ENCODE peak calls at places on chromosomes 11 and 22, in ten cellular contexts. B, D, Z, T, U, X, H, L, C and F are unnamed samples.

GRCh38 chr11:123300874-123301695 is 106.0 kb upstream of the CLMP start:
- DNase-seq in B (no peak), D (no peak), Z (peak), T (peak), U (no peak), X (no peak), H (no peak), L (peak), C (no peak), F (peak)

GRCh38 chr11:44133335-44133946 is 38.0 kb downstream of the EXT2 start:
- DNase-seq in B (no peak), D (peak), Z (no peak), T (peak), U (no peak), X (peak), H (no peak), L (peak), C (peak), F (no peak)

GRCh38 chr11:67697846-67698245 is 23.4 kb upstream of the ALDH3B2 start:
- DNase-seq in B (no peak), D (no peak), Z (no peak), T (no peak), U (no peak), X (no peak), H (no peak), L (no peak), C (no peak), F (no peak)

GRCh38 chr22:50206599-50206998 is 5.8 kb downstream of the SELENOO start:
- DNase-seq in B (no peak), D (peak), Z (no peak), T (peak), U (peak), X (peak), H (no peak), L (no peak), C (no peak), F (no peak)

GRCh38 chr11:118607401-118608267 is at the start of gene PHLDB1:
- DNase-seq in B (peak), D (peak), Z (no peak), T (peak), U (peak), X (peak), H (peak), L (peak), C (peak), F (peak)

GRCh38 chr22:45572444-45572843 is 69.8 kb downstream of the FBLN1 start:
- DNase-seq in B (no peak), D (no peak), Z (no peak), T (peak), U (no peak), X (no peak), H (no peak), L (no peak), C (no peak), F (peak)

GRCh38 chr11:128095459-128096096 is 491.8 kb downstream of the ETS1 start:
- DNase-seq in B (no peak), D (no peak), Z (peak), T (peak), U (no peak), X (no peak), H (no peak), L (peak), C (no peak), F (peak)

GRCh38 chr11:10265936-10266335 is 28.1 kb downstream of the SBF2 start:
- DNase-seq in B (no peak), D (no peak), Z (no peak), T (no peak), U (no peak), X (no peak), H (no peak), L (no peak), C (no peak), F (no peak)

GRCh38 chr11:845872-846271 is 3.2 kb downstream of the TSPAN4 start:
- DNase-seq in B (no peak), D (no peak), Z (no peak), T (peak), U (no peak), X (no peak), H (no peak), L (peak), C (no peak), F (no peak)

GRCh38 chr11:47415949-47416472 is 7.6 kb downstream of the SLC39A13 start:
- DNase-seq in B (peak), D (peak), Z (peak), T (peak), U (peak), X (no peak), H (no peak), L (peak), C (peak), F (peak)

GRCh38 chr11:15127341-15127740 is 12.6 kb downstream of the INSC start:
- DNase-seq in B (no peak), D (no peak), Z (no peak), T (peak), U (no peak), X (no peak), H (no peak), L (peak), C (no peak), F (no peak)

GRCh38 chr11:62928011-62928410 is 6.8 kb upstream of the CHRM1 start:
- DNase-seq in B (no peak), D (peak), Z (no peak), T (no peak), U (no peak), X (peak), H (no peak), L (no peak), C (no peak), F (no peak)

GRCh38 chr11:3104051-3104714 is 47.0 kb upstream of the CARS1 start:
- DNase-seq in B (no peak), D (no peak), Z (no peak), T (no peak), U (peak), X (peak), H (peak), L (no peak), C (no peak), F (no peak)

GRCh38 chr22:27526851-27527250 is 274.7 kb downstream of the MN1 start:
- DNase-seq in B (no peak), D (no peak), Z (no peak), T (no peak), U (no peak), X (no peak), H (no peak), L (no peak), C (no peak), F (no peak)

GRCh38 chr11:116532066-116532465 is 240.7 kb downstream of the BUD13 start:
- DNase-seq in B (no peak), D (no peak), Z (no peak), T (no peak), U (peak), X (no peak), H (no peak), L (no peak), C (no peak), F (no peak)

GRCh38 chr11:10327254-10327653 is 22.4 kb downstream of the ADM start:
- DNase-seq in B (no peak), D (no peak), Z (no peak), T (peak), U (no peak), X (no peak), H (no peak), L (peak), C (no peak), F (no peak)

GRCh38 chr11:111917788-111918187 is 925 bp upstream of the C11orf52 start:
- DNase-seq in B (no peak), D (no peak), Z (no peak), T (no peak), U (no peak), X (no peak), H (no peak), L (no peak), C (no peak), F (no peak)

GRCh38 chr22:44583076-44583760 is 85.2 kb upstream of the RTL6 start:
- DNase-seq in B (peak), D (no peak), Z (no peak), T (no peak), U (peak), X (no peak), H (no peak), L (no peak), C (no peak), F (no peak)

GRCh38 chr11:34318111-34319037 is 39.4 kb downstream of the ABTB2 start:
- DNase-seq in B (no peak), D (no peak), Z (no peak), T (no peak), U (no peak), X (no peak), H (no peak), L (peak), C (no peak), F (no peak)

GRCh38 chr11:133810766-133811165 is 34.5 kb downstream of the SPATA19 start:
- DNase-seq in B (no peak), D (no peak), Z (no peak), T (no peak), U (no peak), X (no peak), H (no peak), L (no peak), C (no peak), F (no peak)

GRCh38 chr11:12445001-12445400 is 67.6 kb downstream of the PARVA start:
- DNase-seq in B (no peak), D (no peak), Z (no peak), T (no peak), U (no peak), X (no peak), H (no peak), L (no peak), C (no peak), F (no peak)

GRCh38 chr11:120869516-120870011 is 154.3 kb upstream of the TBCEL start:
- DNase-seq in B (no peak), D (no peak), Z (no peak), T (no peak), U (no peak), X (no peak), H (no peak), L (no peak), C (no peak), F (no peak)

GRCh38 chr22:45376703-45377102 is 36.7 kb downstream of the SMC1B start:
- DNase-seq in B (peak), D (no peak), Z (no peak), T (peak), U (peak), X (no peak), H (no peak), L (no peak), C (peak), F (no peak)

GRCh38 chr11:65444314-65445051 is 21.9 kb downstream of the NEAT1 start:
- DNase-seq in B (peak), D (no peak), Z (no peak), T (peak), U (peak), X (no peak), H (no peak), L (peak), C (no peak), F (no peak)

GRCh38 chr22:44882226-44882905 is 127.4 kb downstream of the PHF21B start:
- DNase-seq in B (no peak), D (no peak), Z (no peak), T (no peak), U (peak), X (no peak), H (no peak), L (no peak), C (no peak), F (no peak)

GRCh38 chr11:17579451-17579850 is 32.4 kb downstream of the OTOG start:
- DNase-seq in B (no peak), D (no peak), Z (no peak), T (no peak), U (no peak), X (no peak), H (no peak), L (no peak), C (no peak), F (no peak)

GRCh38 chr11:15258433-15259350 is 144.0 kb downstream of the INSC start:
- DNase-seq in B (no peak), D (peak), Z (no peak), T (peak), U (no peak), X (no peak), H (no peak), L (peak), C (no peak), F (no peak)

GRCh38 chr11:45666648-45667642 is 1.5 kb upstream of the CHST1 start:
- DNase-seq in B (no peak), D (no peak), Z (no peak), T (no peak), U (peak), X (no peak), H (no peak), L (no peak), C (no peak), F (no peak)

GRCh38 chr22:17631076-17631565 is 2.6 kb upstream of the ATP6V1E1 start:
- DNase-seq in B (no peak), D (no peak), Z (no peak), T (no peak), U (no peak), X (no peak), H (no peak), L (no peak), C (no peak), F (no peak)

GRCh38 chr11:110479070-110479444 is 49.3 kb downstream of the FDX1 start:
- DNase-seq in B (no peak), D (no peak), Z (no peak), T (no peak), U (no peak), X (no peak), H (no peak), L (peak), C (no peak), F (peak)

GRCh38 chr22:25359601-25360261 is 140.3 kb downstream of the CRYBB2 start:
- DNase-seq in B (peak), D (no peak), Z (no peak), T (no peak), U (peak), X (no peak), H (no peak), L (no peak), C (no peak), F (no peak)

GRCh38 chr11:6586434-6587359 is 16.7 kb downstream of the RRP8 start:
- DNase-seq in B (no peak), D (peak), Z (no peak), T (no peak), U (peak), X (peak), H (peak), L (no peak), C (no peak), F (no peak)

GRCh38 chr11:77179048-77179447 is 51.0 kb downstream of the MYO7A start:
- DNase-seq in B (no peak), D (no peak), Z (no peak), T (no peak), U (no peak), X (no peak), H (peak), L (no peak), C (no peak), F (no peak)

GRCh38 chr11:32562839-32563599 is 20.6 kb upstream of the EIF3M start:
- DNase-seq in B (no peak), D (no peak), Z (no peak), T (peak), U (no peak), X (no peak), H (no peak), L (no peak), C (no peak), F (no peak)

GRCh38 chr11:32555885-32556284 is 27.7 kb upstream of the EIF3M start:
- DNase-seq in B (no peak), D (no peak), Z (no peak), T (no peak), U (no peak), X (no peak), H (no peak), L (no peak), C (no peak), F (no peak)

GRCh38 chr11:32566527-32566926 is 17.1 kb upstream of the EIF3M start:
- DNase-seq in B (no peak), D (no peak), Z (no peak), T (no peak), U (no peak), X (no peak), H (no peak), L (no peak), C (no peak), F (no peak)

GRCh38 chr11:32563600-32563959 is 20.1 kb upstream of the EIF3M start:
- DNase-seq in B (no peak), D (no peak), Z (no peak), T (no peak), U (no peak), X (no peak), H (no peak), L (no peak), C (no peak), F (no peak)

GRCh38 chr11:32561835-32562234 is 21.8 kb upstream of the EIF3M start:
- DNase-seq in B (no peak), D (no peak), Z (no peak), T (no peak), U (no peak), X (no peak), H (no peak), L (no peak), C (no peak), F (no peak)
- TF ChIP-seq CTCF in B (no peak), D (peak), Z (no peak), T (no peak), U (no peak), X (no peak), H (no peak), L (no peak), C (no peak), F (no peak)

DNA sequence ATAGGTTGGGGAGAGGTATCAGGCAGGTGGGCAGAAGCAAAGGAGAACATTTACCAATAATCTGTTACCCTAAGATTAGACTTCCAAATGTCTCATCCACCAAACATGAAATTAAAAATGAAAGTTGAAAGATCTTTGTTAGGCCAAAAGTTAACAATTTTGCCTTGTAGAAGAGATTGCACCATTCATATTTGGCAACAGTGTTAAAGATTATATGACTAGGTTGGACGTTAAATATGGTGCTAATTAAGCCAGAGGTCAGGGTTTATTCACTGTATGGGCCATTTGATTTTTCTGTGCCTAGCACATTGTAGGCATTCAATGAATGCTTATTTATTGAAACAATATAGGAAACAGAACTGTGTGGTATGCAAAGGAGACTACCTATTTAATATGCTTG is 126.1 kb upstream of the SLC5A12 start:
- DNase-seq in B (no peak), D (no peak), Z (no peak), T (no peak), U (no peak), X (no peak), H (no peak), L (no peak), C (no peak), F (no peak)
- H3K4me3 ChIP-seq in B (no peak), D (no peak), Z (no peak), T (no peak), U (no peak), X (no peak), H (no peak), L (no peak), C (no peak), F (no peak)

GRCh38 chr22:48072777-48073176 is 1310.3 kb downstream of the TBC1D22A start:
- DNase-seq in B (no peak), D (peak), Z (no peak), T (no peak), U (no peak), X (no peak), H (no peak), L (no peak), C (no peak), F (no peak)

GRCh38 chr22:48070083-48070482 is 1307.6 kb downstream of the TBC1D22A start:
- DNase-seq in B (no peak), D (no peak), Z (no peak), T (no peak), U (peak), X (no peak), H (no peak), L (no peak), C (no peak), F (no peak)

GRCh38 chr22:48071828-48072227 is 1309.4 kb downstream of the TBC1D22A start:
- DNase-seq in B (no peak), D (no peak), Z (no peak), T (no peak), U (no peak), X (no peak), H (no peak), L (no peak), C (no peak), F (no peak)

GRCh38 chr22:48071305-48071704 is 1308.9 kb downstream of the TBC1D22A start:
- DNase-seq in B (no peak), D (no peak), Z (no peak), T (no peak), U (peak), X (no peak), H (no peak), L (no peak), C (no peak), F (no peak)

GRCh38 chr22:48070760-48071159 is 1308.3 kb downstream of the TBC1D22A start:
- DNase-seq in B (no peak), D (peak), Z (no peak), T (no peak), U (peak), X (no peak), H (no peak), L (no peak), C (no peak), F (no peak)
- TF ChIP-seq CTCF in B (no peak), D (peak), Z (no peak), T (no peak), U (no peak), X (no peak), H (no peak), L (no peak), C (no peak), F (no peak)

GRCh38 chr11:69957849-69958248 is 120.3 kb upstream of the ANO1 start:
- DNase-seq in B (no peak), D (no peak), Z (no peak), T (no peak), U (no peak), X (no peak), H (no peak), L (no peak), C (no peak), F (no peak)

GRCh38 chr11:69962152-69962551 is 116.0 kb upstream of the ANO1 start:
- DNase-seq in B (no peak), D (no peak), Z (no peak), T (peak), U (no peak), X (no peak), H (no peak), L (peak), C (no peak), F (peak)

GRCh38 chr11:69961738-69962137 is 116.4 kb upstream of the ANO1 start:
- DNase-seq in B (no peak), D (no peak), Z (no peak), T (no peak), U (no peak), X (no peak), H (no peak), L (no peak), C (no peak), F (no peak)

GRCh38 chr11:69958308-69958707 is 119.8 kb upstream of the ANO1 start:
- DNase-seq in B (no peak), D (no peak), Z (peak), T (peak), U (no peak), X (no peak), H (no peak), L (peak), C (no peak), F (peak)

GRCh38 chr11:69959461-69959860 is 118.7 kb upstream of the ANO1 start:
- DNase-seq in B (no peak), D (no peak), Z (no peak), T (no peak), U (no peak), X (no peak), H (no peak), L (no peak), C (no peak), F (no peak)
- H3K4me3 ChIP-seq in B (no peak), D (no peak), Z (no peak), T (no peak), U (no peak), X (no peak), H (no peak), L (no peak), C (no peak), F (no peak)